ENCODE peak calls at places on chromosome 7, in ten cellular contexts. I is NCI-H1417; D is ACHN; S is aorta; W is H9; Q is KG1; Z is GM19239; T is stimulated activated CD8-positive, alpha-beta memory T cell treated with anti-CD3 and anti-CD28 coated beads, Interleukin-4, amount 100 ng/mL, for 48 hours; B is germinal center; A is progenitor cell of endocrine pancreas. H is an unnamed sample.

GRCh38 chr7:36781011-36781738 is 56.9 kb upstream of the AOAH start:
- DNase-seq in I (no peak), D (no peak), S (no peak), W (no peak), Q (no peak), Z (no peak), T (no peak), B (no peak), A (no peak), H (no peak)

GRCh38 chr7:8389898-8390642 is 43.3 kb upstream of the NXPH1 start:
- DNase-seq in I (peak; percentile 73), D (peak; percentile 41), S (no peak), W (peak; percentile 91), Q (no peak), Z (no peak), T (no peak), B (no peak), A (peak; percentile 44), H (peak; percentile 50)

GRCh38 chr7:77565917-77566316 is 28.8 kb downstream of the PTPN12 start:
- DNase-seq in I (no peak), D (no peak), S (no peak), W (no peak), Q (no peak), Z (no peak), T (no peak), B (no peak), A (no peak), H (no peak)

GRCh38 chr7:100153713-100154519 is 4.6 kb downstream of the TRAPPC14 start:
- DNase-seq in I (no peak), D (no peak), S (no peak), W (no peak), Q (no peak), Z (no peak), T (no peak), B (no peak), A (no peak), H (no peak)

GRCh38 chr7:158409816-158410330 is 177.8 kb downstream of the PTPRN2 start:
- DNase-seq in I (no peak), D (no peak), S (no peak), W (no peak), Q (no peak), Z (no peak), T (no peak), B (no peak), A (no peak), H (no peak)

GRCh38 chr7:105439174-105439893 is 50.6 kb upstream of the SRPK2 start:
- DNase-seq in I (no peak), D (peak; percentile 87), S (no peak), W (no peak), Q (no peak), Z (no peak), T (peak; percentile 39), B (no peak), A (no peak), H (peak; percentile 72)

GRCh38 chr7:27165089-27165654 is at the start of gene HOXA9:
- DNase-seq in I (no peak), D (peak; percentile 97), S (peak; percentile 75), W (no peak), Q (no peak), Z (no peak), T (no peak), B (no peak), A (no peak), H (no peak)

GRCh38 chr7:100035865-100036264 is 13.7 kb upstream of the ZSCAN21 start:
- DNase-seq in I (no peak), D (no peak), S (no peak), W (no peak), Q (no peak), Z (no peak), T (no peak), B (no peak), A (no peak), H (no peak)

GRCh38 chr7:96241834-96242233 is 80.1 kb downstream of the SLC25A13 start:
- DNase-seq in I (no peak), D (no peak), S (no peak), W (no peak), Q (no peak), Z (no peak), T (no peak), B (no peak), A (no peak), H (no peak)

GRCh38 chr7:44885394-44886317 is at the start of gene PURB:
- DNase-seq in I (peak; percentile 91), D (peak; percentile 99), S (peak; percentile 96), W (peak; percentile 93), Q (peak; percentile 91), Z (peak; percentile 90), T (peak; percentile 98), B (peak; percentile 92), A (peak; percentile 87), H (peak; percentile 93)

GRCh38 chr7:36605662-36606441 is 118.4 kb downstream of the AOAH start:
- DNase-seq in I (no peak), D (no peak), S (no peak), W (no peak), Q (no peak), Z (no peak), T (no peak), B (no peak), A (no peak), H (no peak)

GRCh38 chr7:50068026-50068425 is 25.0 kb downstream of the ZPBP start:
- DNase-seq in I (no peak), D (peak; percentile 69), S (no peak), W (no peak), Q (no peak), Z (no peak), T (no peak), B (peak; percentile 28), A (no peak), H (no peak)

GRCh38 chr7:98240961-98241673 is 10.9 kb downstream of the TECPR1 start:
- DNase-seq in I (no peak), D (peak; percentile 65), S (peak; percentile 55), W (peak; percentile 64), Q (no peak), Z (peak; percentile 72), T (peak; percentile 57), B (peak; percentile 57), A (peak; percentile 47), H (peak; percentile 49)

GRCh38 chr7:93715234-93715633 is 140.7 kb upstream of the CALCR start:
- DNase-seq in I (no peak), D (peak; percentile 68), S (peak; percentile 58), W (peak; percentile 72), Q (no peak), Z (no peak), T (peak; percentile 41), B (peak; percentile 8), A (peak; percentile 35), H (peak; percentile 74)

GRCh38 chr7:157754416-157754790 is 417.6 kb downstream of the DNAJB6 start:
- DNase-seq in I (no peak), D (no peak), S (peak; percentile 39), W (no peak), Q (no peak), Z (no peak), T (no peak), B (no peak), A (no peak), H (no peak)

GRCh38 chr7:37916673-37917660 is at the start of gene SFRP4:
- DNase-seq in I (peak; percentile 42), D (peak; percentile 92), S (peak; percentile 88), W (peak; percentile 67), Q (peak; percentile 31), Z (peak; percentile 28), T (peak; percentile 29), B (peak; percentile 10), A (peak; percentile 27), H (peak; percentile 75)

GRCh38 chr7:135744938-135745701 is 3.5 kb downstream of the FAM180A start:
- DNase-seq in I (no peak), D (no peak), S (peak; percentile 66), W (no peak), Q (no peak), Z (no peak), T (no peak), B (no peak), A (no peak), H (peak; percentile 59)

GRCh38 chr7:116988363-116988989 is 35.2 kb downstream of the ST7 start:
- DNase-seq in I (peak; percentile 36), D (peak; percentile 33), S (no peak), W (no peak), Q (peak; percentile 3), Z (no peak), T (no peak), B (no peak), A (no peak), H (no peak)

GRCh38 chr7:127872122-127872521 is 159.1 kb downstream of the LRRC4 start:
- DNase-seq in I (no peak), D (no peak), S (no peak), W (no peak), Q (no peak), Z (peak; percentile 6), T (no peak), B (no peak), A (no peak), H (no peak)

GRCh38 chr7:101792051-101792651 is 25.3 kb upstream of the CUX1 start:
- DNase-seq in I (no peak), D (peak; percentile 82), S (no peak), W (no peak), Q (no peak), Z (no peak), T (no peak), B (no peak), A (no peak), H (no peak)

GRCh38 chr7:30241767-30242166 is 42.6 kb upstream of the ZNRF2 start:
- DNase-seq in I (no peak), D (peak; percentile 16), S (no peak), W (no peak), Q (no peak), Z (no peak), T (no peak), B (no peak), A (no peak), H (no peak)

GRCh38 chr7:95389516-95389915 is 6.7 kb downstream of the PON3 start:
- DNase-seq in I (no peak), D (no peak), S (no peak), W (no peak), Q (no peak), Z (no peak), T (no peak), B (no peak), A (no peak), H (no peak)

GRCh38 chr7:121547341-121548092 is 151.4 kb upstream of the FAM3C start:
- DNase-seq in I (peak; percentile 62), D (peak; percentile 84), S (no peak), W (no peak), Q (no peak), Z (no peak), T (no peak), B (peak; percentile 54), A (no peak), H (peak; percentile 72)

GRCh38 chr7:47327306-47327697 is 254.6 kb downstream of the TNS3 start:
- DNase-seq in I (no peak), D (no peak), S (no peak), W (no peak), Q (no peak), Z (no peak), T (no peak), B (no peak), A (no peak), H (peak; percentile 57)

GRCh38 chr7:116727432-116728009 is 55.5 kb downstream of the MET start:
- DNase-seq in I (no peak), D (no peak), S (no peak), W (no peak), Q (no peak), Z (no peak), T (no peak), B (no peak), A (no peak), H (no peak)

GRCh38 chr7:5824297-5824610 is 42.8 kb upstream of the RNF216 start:
- DNase-seq in I (no peak), D (no peak), S (no peak), W (no peak), Q (no peak), Z (no peak), T (peak; percentile 57), B (no peak), A (no peak), H (no peak)

GRCh38 chr7:122528879-122529481 is 169.9 kb downstream of the RNF133 start:
- DNase-seq in I (peak; percentile 68), D (peak; percentile 67), S (no peak), W (no peak), Q (peak; percentile 5), Z (no peak), T (no peak), B (peak; percentile 9), A (no peak), H (peak; percentile 61)

GRCh38 chr7:46071076-46071475 is 150.0 kb upstream of the IGFBP3 start:
- DNase-seq in I (no peak), D (no peak), S (no peak), W (no peak), Q (no peak), Z (no peak), T (no peak), B (no peak), A (no peak), H (peak; percentile 79)